ENCODE peak calls at places on chromosomes 4 and X, in four cellular contexts. V is K562, M is GM12878, A is HepG2. R is an unnamed sample.

GRCh38 chrX:71164071-71164470 is 19.4 kb downstream of the NLGN3 start:
- DNase-seq in V (no peak), M (no peak), A (no peak), R (no peak)

GRCh38 chr4:963276-964225 is 9.8 kb downstream of the DGKQ start:
- DNase-seq in V (no peak), M (no peak), A (no peak), R (no peak)

GRCh38 chrX:39199429-39199828 is 398.2 kb downstream of the MID1IP1 start:
- DNase-seq in V (no peak), M (no peak), A (no peak), R (no peak)

GRCh38 chr4:54440394-54441223 is 211.5 kb downstream of the PDGFRA start:
- DNase-seq in V (peak; percentile 39), M (no peak), A (no peak), R (peak; percentile 52)

GRCh38 chr4:128315756-128316520 is 28.3 kb upstream of the PGRMC2 start:
- DNase-seq in V (no peak), M (no peak), A (no peak), R (no peak)

GRCh38 chr4:6770581-6771228 is 11.8 kb upstream of the KIAA0232 start:
- DNase-seq in V (no peak), M (no peak), A (no peak), R (no peak)

GRCh38 chr4:185322805-185323204 is 72.9 kb downstream of the LRP2BP start:
- DNase-seq in V (no peak), M (no peak), A (no peak), R (no peak)

GRCh38 chr4:623914-624626 is 1.3 kb upstream of the PDE6B start:
- DNase-seq in V (no peak), M (no peak), A (no peak), R (no peak)

GRCh38 chr4:143711543-143712159 is 11.2 kb upstream of the FREM3 start:
- DNase-seq in V (peak; percentile 37), M (no peak), A (no peak), R (no peak)

GRCh38 chr4:121154103-121154515 is 10.0 kb downstream of the TNIP3 start:
- DNase-seq in V (no peak), M (peak; percentile 24), A (no peak), R (no peak)

GRCh38 chr4:64882311-64883086 is 473.2 kb upstream of the TECRL start:
- DNase-seq in V (no peak), M (no peak), A (no peak), R (no peak)

GRCh38 chr4:101183658-101184373 is 163.5 kb downstream of the PPP3CA start:
- DNase-seq in V (no peak), M (no peak), A (no peak), R (no peak)

GRCh38 chr4:158535130-158535614 is 13.5 kb downstream of the RXFP1 start:
- DNase-seq in V (no peak), M (no peak), A (no peak), R (no peak)

GRCh38 chr4:78603384-78603783 is 51.8 kb downstream of the ANXA3 start:
- DNase-seq in V (no peak), M (no peak), A (no peak), R (no peak)

GRCh38 chr4:109967798-109968520 is 55.3 kb downstream of the EGF start:
- DNase-seq in V (no peak), M (no peak), A (no peak), R (no peak)

GRCh38 chr4:16785800-16786527 is 112.5 kb downstream of the LDB2 start:
- DNase-seq in V (no peak), M (no peak), A (no peak), R (no peak)

GRCh38 chrX:39145859-39146258 is 344.6 kb downstream of the MID1IP1 start:
- DNase-seq in V (no peak), M (no peak), A (no peak), R (no peak)

GRCh38 chr4:32748498-32748897 is 2028.3 kb downstream of the PCDH7 start:
- DNase-seq in V (no peak), M (no peak), A (peak; percentile 79), R (no peak)

GRCh38 chrX:94107981-94108380 is 434.0 kb downstream of the FAM133A start:
- DNase-seq in V (no peak), M (no peak), A (no peak), R (no peak)

GRCh38 chr4:105933083-105933482 is 37.8 kb downstream of the NPNT start:
- DNase-seq in V (no peak), M (peak; percentile 1), A (no peak), R (no peak)

GRCh38 chr4:83855044-83855443 is 319.1 kb downstream of the GPAT3 start:
- DNase-seq in V (no peak), M (no peak), A (peak; percentile 70), R (no peak)

GRCh38 chrX:152900937-152901445 is 3.1 kb downstream of the ZNF185 start:
- DNase-seq in V (no peak), M (no peak), A (no peak), R (no peak)

GRCh38 chr4:149065753-149066152 is 623.5 kb upstream of the NR3C2 start:
- DNase-seq in V (no peak), M (no peak), A (no peak), R (no peak)

GRCh38 chr4:123746981-123747380 is 350.4 kb downstream of the SPRY1 start:
- DNase-seq in V (no peak), M (no peak), A (no peak), R (no peak)

GRCh38 chrX:68090266-68090665 is 343.0 kb downstream of the OPHN1 start:
- DNase-seq in V (no peak), M (no peak), A (no peak), R (peak; percentile 7)

GRCh38 chr4:127788517-127788916 is 6.4 kb downstream of the HSPA4L start:
- DNase-seq in V (peak; percentile 28), M (no peak), A (peak; percentile 40), R (peak; percentile 10)

GRCh38 chr4:30399476-30399875 is 320.7 kb upstream of the PCDH7 start:
- DNase-seq in V (no peak), M (no peak), A (no peak), R (no peak)

GRCh38 chrX:8815460-8816065 is 14.4 kb upstream of the FAM9A start:
- DNase-seq in V (peak; percentile 55), M (peak; percentile 4), A (peak; percentile 45), R (peak; percentile 48)

GRCh38 chrX:24215282-24215681 is 65.8 kb downstream of the ZFX start:
- DNase-seq in V (no peak), M (no peak), A (no peak), R (no peak)

GRCh38 chrX:16445166-16445752 is 204.7 kb upstream of the S100G start:
- DNase-seq in V (peak; percentile 29), M (no peak), A (peak; percentile 1), R (peak; percentile 52)

GRCh38 chr4:133151681-133152329 is 2.7 kb downstream of the PCDH10 start:
- DNase-seq in V (no peak), M (no peak), A (no peak), R (peak; percentile 52)

GRCh38 chr4:140875751-140876389 is 119.7 kb upstream of the TBC1D9 start:
- DNase-seq in V (no peak), M (no peak), A (no peak), R (no peak)
- TF ChIP-seq TARDBP in V (no peak), M (no peak), A (no peak), R (no peak)

DNA sequence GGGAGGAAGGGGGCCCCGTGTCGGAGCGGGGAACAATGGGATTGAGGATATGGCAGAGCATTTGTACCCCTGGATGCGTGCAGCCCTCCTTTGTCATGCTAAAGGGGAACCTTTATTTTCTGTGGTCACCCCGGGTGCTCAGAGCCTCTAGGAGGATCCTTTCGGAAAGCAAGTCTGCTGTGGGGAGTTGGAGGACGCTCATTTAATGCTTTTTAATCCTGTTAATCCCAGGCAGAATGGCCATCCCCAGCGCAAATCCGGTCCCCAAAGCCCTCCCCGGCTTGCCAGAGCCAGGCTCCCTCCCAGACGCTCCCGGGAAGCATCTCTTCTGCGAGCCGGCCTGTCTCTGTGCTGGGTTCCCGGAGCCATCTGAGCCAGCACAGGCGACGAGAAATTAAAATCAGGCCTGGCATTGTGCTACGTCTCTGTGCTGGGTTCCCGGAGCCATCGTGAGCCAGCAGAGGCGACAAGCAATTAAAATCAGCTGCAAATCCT is 113.2 kb upstream of the PPP2R3B start:
- DNase-seq in V (no peak), M (no peak), A (no peak), R (no peak)
- TF ChIP-seq TARDBP in V (no peak), M (no peak), A (no peak), R (no peak)

GRCh38 chr4:3679851-3680311 is 86.3 kb upstream of the ADRA2C start:
- DNase-seq in V (no peak), M (no peak), A (no peak), R (no peak)
- TF ChIP-seq TARDBP in V (no peak), M (no peak), A (no peak), R (no peak)

DNA sequence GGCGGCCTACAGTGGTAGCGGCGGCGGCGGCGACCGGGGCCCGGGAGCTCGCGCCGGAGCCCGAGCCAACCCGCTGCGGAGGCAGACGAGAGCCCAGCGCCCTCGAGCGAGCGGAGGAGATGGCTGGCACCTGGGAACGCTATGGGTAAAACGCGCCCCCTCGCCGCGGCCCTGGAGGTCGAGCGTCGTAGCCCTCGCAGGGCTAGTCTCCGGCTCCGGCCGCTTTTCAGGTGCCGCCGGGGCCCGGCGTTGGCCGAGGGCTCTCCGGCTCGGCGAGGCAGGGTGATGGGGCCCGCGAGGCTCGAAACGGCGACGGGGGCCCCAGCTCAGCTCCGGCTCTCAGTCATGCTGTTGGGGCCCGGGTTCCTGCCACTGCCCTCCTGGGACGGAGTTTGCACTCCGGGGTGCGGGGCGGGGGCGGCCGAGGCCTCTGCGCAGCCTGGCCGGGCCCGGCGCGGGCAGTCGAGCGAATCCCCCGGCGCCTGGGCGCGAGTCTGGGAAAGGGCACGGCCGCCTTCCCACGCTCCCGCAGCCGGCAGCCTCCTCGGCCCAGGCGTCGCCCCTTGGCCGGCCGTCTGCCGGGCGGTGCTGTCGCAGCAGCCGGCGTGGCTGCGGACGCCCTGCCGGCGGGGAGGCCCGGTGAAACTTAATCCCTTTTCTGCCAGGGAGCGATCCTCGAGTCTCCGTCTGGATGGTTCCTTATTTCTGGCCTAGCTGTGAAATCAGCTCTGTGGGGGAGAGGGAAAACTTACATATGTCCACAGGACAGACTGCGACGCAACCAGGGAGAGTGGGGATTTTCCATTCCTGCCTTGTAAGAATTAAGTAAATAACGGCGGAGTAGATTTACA is 845 bp downstream of the MID2 start:
- DNase-seq in V (no peak), M (no peak), A (no peak), R (peak; percentile 80)
- TF ChIP-seq TARDBP in V (no peak), M (no peak), A (no peak), R (no peak)

GRCh38 chrX:25433307-25433706 is 417.5 kb upstream of the ARX start:
- DNase-seq in V (no peak), M (no peak), A (no peak), R (no peak)

GRCh38 chrX:25432396-25432795 is 416.6 kb upstream of the ARX start:
- DNase-seq in V (no peak), M (no peak), A (no peak), R (no peak)

DNA sequence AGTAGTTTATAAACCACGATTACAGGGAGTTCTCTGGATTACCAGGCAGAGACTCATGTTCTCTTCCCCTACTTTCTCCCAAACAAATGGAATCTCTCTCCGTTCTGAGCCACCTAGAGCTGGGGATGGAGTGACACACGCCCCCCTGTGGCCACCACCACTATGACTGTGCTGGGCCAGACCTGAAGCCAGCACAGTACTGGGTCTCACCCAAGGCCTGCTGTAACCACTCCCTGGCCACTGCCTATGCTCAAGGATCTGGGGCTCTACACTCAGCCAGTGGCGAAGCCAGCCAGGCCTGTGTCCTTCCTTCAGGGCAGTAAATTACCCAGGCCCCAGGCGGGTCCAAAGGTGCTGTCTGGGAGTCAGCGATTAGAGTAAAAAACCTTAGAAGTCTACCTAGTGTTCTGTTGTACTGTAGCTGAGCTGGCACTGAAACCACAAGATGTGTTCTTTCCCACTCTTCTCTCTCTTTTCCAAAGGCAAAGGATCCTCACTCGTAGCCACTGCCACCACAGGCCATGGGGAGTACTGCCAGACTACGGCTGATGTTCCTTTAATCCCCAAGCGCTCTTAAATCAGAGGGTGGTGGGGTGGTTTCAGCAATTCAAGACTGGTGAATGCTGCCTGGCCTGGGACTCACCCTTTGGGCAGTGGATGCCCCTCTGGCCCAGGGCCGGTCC is 412.2 kb upstream of the ARX start:
- DNase-seq in V (no peak), M (no peak), A (no peak), R (no peak)
- TF ChIP-seq TARDBP in V (no peak), M (no peak), A (no peak), R (no peak)